ENCODE peak calls at places on chromosomes 7 and 10, in six cellular contexts. E is IMR-90, B is pancreas, H is NCI-H82, Q is EH, N is GM23338. R is an unnamed sample.

GRCh38 chr10:98242823-98243222 is 25.2 kb downstream of the LOXL4 start:
- DNase-seq in N (no peak), B (no peak), E (peak; percentile 56), Q (peak; percentile 59), H (peak; percentile 27), R (no peak)

GRCh38 chr10:87863102-87863943 is at the start of the genes KLLN and PTEN:
- DNase-seq in H (peak; percentile 95), N (peak; percentile 94), E (peak; percentile 91), B (peak; percentile 87), Q (peak; percentile 92), R (peak; percentile 94)

GRCh38 chr7:93092757-93093370 is 24.9 kb downstream of the SAMD9 start:
- DNase-seq in E (peak; percentile 71), H (peak; percentile 26), B (no peak), Q (peak; percentile 71), N (peak; percentile 66), R (no peak)

GRCh38 chr10:121667948-121668335 is 69.7 kb upstream of the FGFR2 start:
- DNase-seq in H (peak; percentile 26), B (no peak), E (no peak), N (no peak), Q (no peak), R (no peak)

GRCh38 chr7:139580435-139580834 is 57.0 kb downstream of the CLEC2L start:
- DNase-seq in B (no peak), Q (no peak), N (no peak), E (no peak), H (no peak), R (no peak)

GRCh38 chr7:142811154-142811737 is 40.5 kb downstream of the PRSS2 start:
- DNase-seq in Q (peak; percentile 62), H (peak; percentile 73), E (peak; percentile 54), N (peak; percentile 93), B (no peak), R (no peak)

GRCh38 chr10:131196176-131196885 is 115.2 kb downstream of the TCERG1L start:
- DNase-seq in E (no peak), B (no peak), N (no peak), Q (no peak), H (no peak), R (peak; percentile 26)

GRCh38 chr10:55410415-55410885 is 609.4 kb upstream of the PCDH15 start:
- DNase-seq in N (peak; percentile 54), H (peak; percentile 90), B (peak; percentile 37), Q (no peak), E (no peak), R (no peak)

GRCh38 chr10:35195361-35196306 is 69.0 kb downstream of the CREM start:
- DNase-seq in B (peak; percentile 62), E (peak; percentile 99), N (peak; percentile 88), H (peak; percentile 94), Q (peak; percentile 94), R (peak; percentile 66)

GRCh38 chr7:6497637-6497905 is 49.8 kb upstream of the DAGLB start:
- DNase-seq in H (no peak), B (no peak), Q (no peak), E (no peak), N (no peak), R (no peak)

GRCh38 chr7:113831509-113831908 is 87.3 kb downstream of the PPP1R3A start:
- DNase-seq in Q (peak; percentile 35), E (peak; percentile 41), N (peak; percentile 29), B (no peak), H (peak; percentile 17), R (no peak)

GRCh38 chr7:120941856-120942255 is 8.7 kb upstream of the ING3 start:
- DNase-seq in E (no peak), N (no peak), H (peak; percentile 13), B (no peak), Q (no peak), R (no peak)

GRCh38 chr7:92808006-92808405 is 28.4 kb downstream of the CDK6 start:
- DNase-seq in E (peak; percentile 47), B (no peak), H (no peak), N (no peak), Q (peak; percentile 58), R (no peak)

GRCh38 chr10:70756710-70757360 is 28.3 kb downstream of the TBATA start:
- DNase-seq in B (no peak), N (no peak), H (no peak), Q (peak; percentile 33), E (peak; percentile 48), R (no peak)

GRCh38 chr7:24660541-24660940 is 87.3 kb downstream of the PALS2 start:
- DNase-seq in B (no peak), N (no peak), E (peak; percentile 64), Q (no peak), H (no peak), R (no peak)

GRCh38 chr7:112995091-112995824 is 91.4 kb downstream of the GPR85 start:
- DNase-seq in Q (peak; percentile 93), B (no peak), H (no peak), N (peak; percentile 20), E (peak; percentile 73), R (no peak)